ENCODE peak calls at places on chromosome 12, in five cellular contexts. I is MM.1S, Y is keratinocyte, N is HCT116, X is neural progenitor cell. V is an unnamed sample. For H3K79me2, the result is how much of the 10 kb centered on the place peaks cover.

GRCh38 chr12:72448805-72449204 is 176.6 kb downstream of the TRHDE start:
- DNase-seq in N (no peak), Y (no peak), X (no peak), I (no peak), V (no peak)

GRCh38 chr12:132056320-132056719 is 87.8 kb downstream of the DDX51 start:
- DNase-seq in N (no peak), Y (no peak), X (no peak), I (no peak), V (peak)

GRCh38 chr12:49288412-49288853 is 6.5 kb upstream of the PRPH start:
- DNase-seq in Y (no peak), N (peak), X (peak), I (peak), V (peak)

GRCh38 chr12:8078400-8078799 is 3.7 kb upstream of the NECAP1 start:
- DNase-seq in I (peak), X (peak), Y (no peak), N (peak), V (peak)

GRCh38 chr12:132579747-132580146 is 30.6 kb downstream of the LRCOL1 start:
- DNase-seq in N (no peak), X (no peak), Y (no peak), I (no peak), V (no peak)

GRCh38 chr12:3544296-3544965 is 53.4 kb downstream of the PRMT8 start:
- DNase-seq in I (no peak), N (no peak), Y (no peak), X (no peak), V (no peak)

GRCh38 chr12:109069307-109070231 is 17.2 kb downstream of the USP30 start:
- DNase-seq in I (no peak), Y (no peak), N (no peak), X (peak), V (no peak)

GRCh38 chr12:96033549-96034389 is 1.6 kb downstream of the LTA4H start:
- DNase-seq in X (no peak), N (no peak), I (no peak), Y (no peak), V (peak)

GRCh38 chr12:18798445-18799139 is 60.7 kb downstream of the CAPZA3 start:
- DNase-seq in Y (no peak), N (no peak), I (no peak), X (no peak), V (no peak)

GRCh38 chr12:104793280-104793679 is 164.8 kb downstream of the SLC41A2 start:
- DNase-seq in I (no peak), N (no peak), Y (no peak), X (no peak), V (no peak)

GRCh38 chr12:108548954-108549521 is 11.9 kb downstream of the SART3 start:
- DNase-seq in N (no peak), Y (no peak), I (no peak), X (no peak), V (no peak)

GRCh38 chr12:5200276-5201087 is 156.8 kb downstream of the KCNA5 start:
- DNase-seq in I (peak), N (peak), Y (no peak), X (peak), V (peak)

GRCh38 chr12:123063535-123063934 is 83.1 kb downstream of the ARL6IP4 start:
- DNase-seq in I (peak), N (no peak), Y (no peak), X (peak), V (peak)

GRCh38 chr12:58502236-58502635 is 418.1 kb downstream of the LRIG3 start:
- DNase-seq in I (peak), Y (no peak), X (peak), N (no peak), V (no peak)

GRCh38 chr12:79691299-79692248 is 810 bp upstream of the PAWR start:
- DNase-seq in Y (no peak), X (no peak), N (no peak), I (no peak), V (no peak)

GRCh38 chr12:47779301-47779942 is 6.4 kb downstream of the SLC48A1 start:
- DNase-seq in X (peak), I (peak), Y (peak), N (peak), V (peak)

GRCh38 chr12:20798561-20798960 is 11.9 kb upstream of the SLCO1B3 start:
- DNase-seq in Y (no peak), N (peak), I (peak), X (peak), V (peak)

GRCh38 chr12:53201639-53202038 is 5.4 kb downstream of the ITGB7 start:
- DNase-seq in N (no peak), X (no peak), Y (no peak), I (peak), V (peak)

GRCh38 chr12:118189761-118190181 is 53.8 kb downstream of the PEBP1 start:
- DNase-seq in Y (no peak), N (no peak), X (peak), I (no peak), V (no peak)

GRCh38 chr12:9646794-9647622 is 22.5 kb upstream of the CLEC2D start:
- DNase-seq in I (no peak), X (peak), Y (no peak), N (no peak), V (peak)

DNA sequence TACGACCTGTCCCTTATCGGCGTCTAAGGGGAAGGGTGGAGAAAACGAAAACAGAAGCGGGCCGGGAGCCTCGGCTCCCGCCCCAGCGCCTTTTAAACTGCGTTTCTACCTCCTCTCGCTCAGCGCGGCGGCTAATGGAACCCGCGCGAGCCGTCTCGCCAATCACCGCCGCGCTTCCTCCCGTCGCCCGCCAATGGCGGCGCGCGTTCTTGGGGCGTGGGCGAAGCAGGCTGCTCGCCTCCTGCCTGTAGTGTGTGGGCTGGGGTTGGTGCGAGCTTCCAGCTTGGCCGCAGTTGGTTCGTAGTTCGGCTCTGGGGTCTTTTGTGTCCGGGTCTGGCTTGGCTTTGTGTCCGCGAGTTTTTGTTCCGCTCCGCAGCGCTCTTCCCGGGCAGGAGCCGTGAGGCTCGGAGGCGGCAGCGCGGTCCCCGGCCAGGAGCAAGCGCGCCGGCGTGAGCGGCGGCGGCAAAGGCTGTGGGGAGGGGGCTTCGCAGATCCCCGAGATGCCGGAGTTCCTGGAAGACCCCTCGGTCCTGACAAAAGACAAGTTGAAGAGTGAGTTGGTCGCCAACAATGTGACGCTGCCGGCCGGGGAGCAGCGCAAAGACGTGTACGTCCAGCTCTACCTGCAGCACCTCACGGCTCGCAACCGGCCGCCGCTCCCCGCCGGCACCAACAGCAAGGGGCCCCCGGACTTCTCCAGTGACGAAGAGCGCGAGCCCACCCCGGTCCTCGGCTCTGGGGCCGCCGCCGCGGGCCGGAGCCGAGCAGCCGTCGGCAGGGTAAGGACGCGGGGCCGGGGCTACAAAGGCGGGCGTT is at the start of gene TMPO:
- DNase-seq in I (peak), X (peak), N (peak), Y (no peak), V (peak)
- H3K79me2 ChIP-seq in I (half or more), X (half or more), N (half or more), Y (half or more), V (half or more)

GRCh38 chr12:57162541-57163125 is 15.2 kb upstream of the LRP1-AS start:
- DNase-seq in N (no peak), Y (no peak), I (no peak), X (no peak), V (no peak)
- H3K79me2 ChIP-seq in N (under half), Y (under half), I (under half), X (under half), V (under half)

DNA sequence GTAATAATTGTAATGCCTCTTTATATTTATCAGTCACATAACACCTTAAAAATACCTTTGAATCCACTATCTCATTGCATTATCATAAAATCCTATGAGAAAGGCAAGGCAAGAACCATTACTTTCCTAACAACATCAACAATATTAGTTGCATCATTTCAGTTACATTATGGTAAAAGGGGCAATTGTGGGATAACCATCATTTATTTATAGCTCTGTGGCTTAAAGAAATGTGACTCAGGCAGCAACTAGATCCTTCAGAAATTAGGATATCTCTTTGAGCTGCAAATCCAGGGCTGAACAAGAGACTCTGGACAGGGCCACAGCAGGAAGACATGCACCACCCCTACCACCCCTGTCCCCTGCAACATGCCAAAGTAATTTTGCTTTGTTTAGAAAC is 36.4 kb downstream of the EPS8 start:
- DNase-seq in X (no peak), Y (no peak), I (no peak), N (no peak), V (no peak)
- H3K79me2 ChIP-seq in X (under half), Y (under half), I (under half), N (half or more), V (under half)

GRCh38 chr12:62603811-62604098 is 137.1 kb downstream of the MON2 start:
- DNase-seq in N (no peak), I (no peak), X (no peak), Y (no peak), V (no peak)
- H3K79me2 ChIP-seq in N (under half), I (under half), X (half or more), Y (under half), V (under half)

GRCh38 chr12:124914392-124915248 is at the start of gene UBC:
- DNase-seq in I (peak), Y (no peak), X (peak), N (peak), V (peak)
- H3K79me2 ChIP-seq in I (under half), Y (under half), X (under half), N (half or more), V (half or more)

GRCh38 chr12:120539303-120539702 is 5.1 kb downstream of the RNF10 start:
- DNase-seq in X (no peak), N (no peak), Y (no peak), I (peak), V (no peak)

GRCh38 chr12:120542166-120542565 is 8.0 kb downstream of the RNF10 start:
- DNase-seq in X (no peak), N (no peak), I (no peak), Y (no peak), V (no peak)

GRCh38 chr12:120546050-120546386 is 11.9 kb downstream of the RNF10 start:
- DNase-seq in Y (no peak), X (no peak), N (no peak), I (no peak), V (no peak)

GRCh38 chr12:120540445-120540844 is 6.3 kb downstream of the RNF10 start:
- DNase-seq in I (peak), N (no peak), X (no peak), Y (no peak), V (no peak)

GRCh38 chr12:120544691-120545090 is 10.5 kb downstream of the RNF10 start:
- DNase-seq in X (no peak), I (no peak), Y (no peak), N (no peak), V (no peak)
- H3K79me2 ChIP-seq in X (half or more), I (half or more), Y (half or more), N (half or more), V (half or more)

DNA sequence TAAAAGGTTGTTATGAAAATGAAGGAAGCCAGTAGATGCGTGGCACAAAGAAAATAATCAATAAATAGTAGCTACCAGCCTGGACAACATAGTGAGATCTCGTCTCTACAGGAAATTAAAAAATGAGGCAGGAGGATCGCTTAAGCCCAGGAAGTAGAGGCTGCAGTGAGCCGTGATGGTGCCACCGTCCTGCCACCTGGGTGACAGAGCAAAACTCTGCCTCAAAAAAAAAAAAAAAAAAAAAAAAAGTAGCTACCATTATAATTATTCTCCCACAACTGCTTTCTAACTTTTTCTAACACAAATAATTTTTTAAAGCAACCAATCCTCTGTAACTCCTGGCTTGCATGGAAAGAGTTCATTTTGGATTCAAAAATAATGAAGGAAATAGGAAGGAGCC is 133.0 kb downstream of the NDUFA12 start:
- DNase-seq in X (no peak), Y (no peak), I (no peak), N (no peak), V (peak)
- H3K79me2 ChIP-seq in X (under half), Y (under half), I (half or more), N (under half), V (under half)

V was measured in OCI-LY7.